ENCODE peak calls at places on chromosome 14, in nine cellular contexts. One of them, this sample, is unnamed.

GRCh38 chr14:24207104-24207543 is 1.6 kb downstream of the TSSK4 start:
- DNase-seq in esophagus muscularis mucosa: no peak
- DNase-seq in suprapubic skin: no peak
- DNase-seq in transverse colon: no peak
- DNase-seq in stomach: no peak
- DNase-seq in sigmoid colon: peak; percentile 10
- DNase-seq in endothelial cell of umbilical vein: no peak
- DNase-seq in prostate gland: no peak
- DNase-seq in GM23338: no peak
- DNase-seq in this sample: no peak

GRCh38 chr14:54301349-54301748 is 95.5 kb upstream of the CDKN3 start:
- DNase-seq in GM23338: no peak
- DNase-seq in sigmoid colon: no peak
- DNase-seq in suprapubic skin: no peak
- DNase-seq in esophagus muscularis mucosa: no peak
- DNase-seq in prostate gland: no peak
- DNase-seq in transverse colon: no peak
- DNase-seq in endothelial cell of umbilical vein: no peak
- DNase-seq in stomach: no peak
- DNase-seq in this sample: no peak

GRCh38 chr14:39841088-39841487 is 408.9 kb upstream of the FBXO33 start:
- DNase-seq in suprapubic skin: no peak
- DNase-seq in transverse colon: no peak
- DNase-seq in endothelial cell of umbilical vein: no peak
- DNase-seq in esophagus muscularis mucosa: no peak
- DNase-seq in sigmoid colon: no peak
- DNase-seq in GM23338: no peak
- DNase-seq in prostate gland: no peak
- DNase-seq in stomach: no peak
- DNase-seq in this sample: no peak

GRCh38 chr14:35878272-35879140 is 52.4 kb downstream of the BRMS1L start:
- DNase-seq in esophagus muscularis mucosa: no peak
- DNase-seq in transverse colon: peak; percentile 37
- DNase-seq in stomach: peak; percentile 34
- DNase-seq in sigmoid colon: no peak
- DNase-seq in prostate gland: no peak
- DNase-seq in suprapubic skin: no peak
- DNase-seq in GM23338: no peak
- DNase-seq in endothelial cell of umbilical vein: peak; percentile 89
- DNase-seq in this sample: no peak

GRCh38 chr14:78637903-78638302 is 467.7 kb downstream of the NRXN3 start:
- DNase-seq in endothelial cell of umbilical vein: no peak
- DNase-seq in prostate gland: no peak
- DNase-seq in GM23338: no peak
- DNase-seq in suprapubic skin: no peak
- DNase-seq in sigmoid colon: no peak
- DNase-seq in stomach: no peak
- DNase-seq in esophagus muscularis mucosa: no peak
- DNase-seq in transverse colon: no peak
- DNase-seq in this sample: no peak

GRCh38 chr14:37320106-37320505 is 122.4 kb downstream of the MIPOL1 start:
- DNase-seq in endothelial cell of umbilical vein: no peak
- DNase-seq in suprapubic skin: no peak
- DNase-seq in sigmoid colon: no peak
- DNase-seq in prostate gland: no peak
- DNase-seq in GM23338: no peak
- DNase-seq in esophagus muscularis mucosa: no peak
- DNase-seq in transverse colon: no peak
- DNase-seq in stomach: no peak
- DNase-seq in this sample: no peak

GRCh38 chr14:57179273-57179672 is 89.4 kb downstream of the EXOC5 start:
- DNase-seq in sigmoid colon: no peak
- DNase-seq in stomach: no peak
- DNase-seq in endothelial cell of umbilical vein: no peak
- DNase-seq in GM23338: no peak
- DNase-seq in esophagus muscularis mucosa: no peak
- DNase-seq in suprapubic skin: no peak
- DNase-seq in prostate gland: no peak
- DNase-seq in transverse colon: no peak
- DNase-seq in this sample: no peak

GRCh38 chr14:101810897-101811620 is 49.5 kb downstream of the PPP2R5C start:
- DNase-seq in transverse colon: no peak
- DNase-seq in suprapubic skin: no peak
- DNase-seq in stomach: no peak
- DNase-seq in endothelial cell of umbilical vein: peak; percentile 32
- DNase-seq in esophagus muscularis mucosa: no peak
- DNase-seq in sigmoid colon: no peak
- DNase-seq in prostate gland: no peak
- DNase-seq in GM23338: no peak
- DNase-seq in this sample: no peak

GRCh38 chr14:100559455-100559854 is 27.8 kb downstream of the BEGAIN start:
- DNase-seq in suprapubic skin: no peak
- DNase-seq in prostate gland: no peak
- DNase-seq in esophagus muscularis mucosa: no peak
- DNase-seq in endothelial cell of umbilical vein: no peak
- DNase-seq in stomach: no peak
- DNase-seq in GM23338: no peak
- DNase-seq in transverse colon: no peak
- DNase-seq in sigmoid colon: no peak
- DNase-seq in this sample: no peak

GRCh38 chr14:100560471-100560870 is 26.7 kb downstream of the BEGAIN start:
- DNase-seq in esophagus muscularis mucosa: no peak
- DNase-seq in stomach: no peak
- DNase-seq in suprapubic skin: no peak
- DNase-seq in prostate gland: no peak
- DNase-seq in transverse colon: no peak
- DNase-seq in endothelial cell of umbilical vein: no peak
- DNase-seq in sigmoid colon: no peak
- DNase-seq in GM23338: no peak
- DNase-seq in this sample: no peak

GRCh38 chr14:100558966-100559365 is 28.3 kb downstream of the BEGAIN start:
- DNase-seq in esophagus muscularis mucosa: no peak
- DNase-seq in GM23338: no peak
- DNase-seq in stomach: no peak
- DNase-seq in prostate gland: no peak
- DNase-seq in suprapubic skin: no peak
- DNase-seq in sigmoid colon: no peak
- DNase-seq in transverse colon: no peak
- DNase-seq in endothelial cell of umbilical vein: no peak
- DNase-seq in this sample: no peak

GRCh38 chr14:100562751-100563150 is 24.5 kb downstream of the BEGAIN start:
- DNase-seq in sigmoid colon: no peak
- DNase-seq in suprapubic skin: no peak
- DNase-seq in endothelial cell of umbilical vein: no peak
- DNase-seq in prostate gland: no peak
- DNase-seq in esophagus muscularis mucosa: no peak
- DNase-seq in stomach: no peak
- DNase-seq in transverse colon: no peak
- DNase-seq in GM23338: no peak
- DNase-seq in this sample: no peak

DNA sequence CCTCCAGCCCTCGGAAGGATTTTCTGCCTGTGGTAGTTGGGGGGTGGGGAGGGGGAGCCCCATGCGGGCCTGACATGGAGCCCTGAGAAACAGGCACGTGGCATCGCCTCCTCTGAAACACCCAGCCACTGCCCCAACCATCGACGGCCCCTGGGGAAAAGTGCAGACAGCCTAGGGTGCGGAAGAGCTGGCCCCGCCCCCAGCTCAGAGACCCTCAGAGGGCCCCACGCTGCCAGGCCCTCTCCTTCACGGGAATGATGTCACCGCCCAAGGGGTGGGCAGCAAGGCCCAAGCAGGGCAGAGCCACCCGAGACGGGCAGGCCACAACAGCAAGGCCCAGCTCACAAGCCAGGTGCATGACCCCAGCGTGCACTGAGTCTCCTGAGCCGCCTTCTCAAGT is 26.2 kb downstream of the BEGAIN start:
- DNase-seq in prostate gland: no peak
- DNase-seq in suprapubic skin: no peak
- DNase-seq in sigmoid colon: no peak
- DNase-seq in GM23338: no peak
- DNase-seq in esophagus muscularis mucosa: no peak
- DNase-seq in endothelial cell of umbilical vein: no peak
- DNase-seq in stomach: no peak
- DNase-seq in transverse colon: no peak
- DNase-seq in this sample: no peak
- TF ChIP-seq CTCF in prostate gland: no peak
- TF ChIP-seq CTCF in suprapubic skin: no peak
- TF ChIP-seq CTCF in sigmoid colon: no peak
- TF ChIP-seq CTCF in GM23338: no peak
- TF ChIP-seq CTCF in esophagus muscularis mucosa: no peak
- TF ChIP-seq CTCF in endothelial cell of umbilical vein: no peak
- TF ChIP-seq CTCF in stomach: no peak
- TF ChIP-seq CTCF in transverse colon: no peak
- TF ChIP-seq CTCF in this sample: no peak

DNA sequence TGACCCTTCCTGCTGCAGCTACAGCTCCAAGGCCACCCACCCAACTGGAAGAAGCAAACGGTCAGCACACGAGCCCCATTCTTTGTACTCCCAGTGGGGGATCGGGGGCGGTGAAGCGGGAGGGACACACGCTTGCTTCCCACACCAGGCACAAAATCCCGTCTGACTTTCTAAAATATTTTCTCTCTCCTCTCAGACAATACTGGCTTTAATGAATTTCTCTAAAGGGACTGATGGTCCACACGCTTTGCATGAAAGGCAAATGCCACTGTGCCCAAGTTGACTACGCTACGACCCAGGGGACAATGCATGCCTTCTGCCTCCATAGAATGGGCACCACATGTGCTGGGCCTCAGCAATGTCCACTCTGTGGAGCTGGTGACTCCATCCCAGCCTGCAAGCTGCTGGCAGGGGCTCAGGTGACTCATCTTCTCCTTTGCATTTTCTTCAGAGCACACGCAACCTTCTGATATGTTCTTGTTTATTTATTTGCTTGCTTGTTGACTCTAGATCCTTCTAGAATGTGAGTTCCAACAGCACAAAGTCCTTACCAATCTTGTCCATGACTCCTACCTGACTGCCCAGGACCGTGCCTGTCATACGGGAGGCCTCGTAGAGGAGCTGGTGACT is 15.6 kb downstream of the SYNE3 start:
- DNase-seq in suprapubic skin: no peak
- DNase-seq in stomach: peak; percentile 51
- DNase-seq in sigmoid colon: no peak
- DNase-seq in transverse colon: no peak
- DNase-seq in endothelial cell of umbilical vein: peak; percentile 73
- DNase-seq in esophagus muscularis mucosa: no peak
- DNase-seq in GM23338: no peak
- DNase-seq in prostate gland: no peak
- DNase-seq in this sample: no peak
- TF ChIP-seq POLR2AphosphoS5 in suprapubic skin: no peak
- TF ChIP-seq POLR2AphosphoS5 in stomach: no peak
- TF ChIP-seq POLR2AphosphoS5 in sigmoid colon: peak; percentile 34
- TF ChIP-seq POLR2AphosphoS5 in transverse colon: peak; percentile 27
- TF ChIP-seq POLR2AphosphoS5 in endothelial cell of umbilical vein: no peak
- TF ChIP-seq POLR2AphosphoS5 in esophagus muscularis mucosa: no peak
- TF ChIP-seq POLR2AphosphoS5 in GM23338: no peak
- TF ChIP-seq POLR2AphosphoS5 in prostate gland: no peak
- TF ChIP-seq POLR2AphosphoS5 in this sample: peak; percentile 47

DNA sequence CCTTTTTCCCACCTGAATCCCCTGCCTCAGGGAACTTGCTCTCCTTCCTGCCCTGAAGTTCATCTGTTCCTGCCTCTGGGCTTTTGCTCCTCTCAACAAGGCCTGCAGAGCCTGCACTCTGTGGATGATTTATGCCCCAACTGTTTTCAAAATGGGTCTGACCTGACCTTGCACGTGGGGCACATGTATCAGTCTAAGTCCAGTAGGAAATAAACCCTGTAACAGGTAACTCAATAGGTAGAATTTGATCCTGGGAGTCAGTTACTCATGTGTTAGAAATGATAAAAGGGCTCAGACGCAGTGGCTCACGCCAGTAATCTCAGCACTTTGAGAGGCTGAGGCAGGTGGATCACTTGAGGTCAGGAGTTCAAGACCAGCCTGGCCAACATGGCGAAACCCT is 8.7 kb downstream of the HHIPL1 start:
- DNase-seq in GM23338: no peak
- DNase-seq in endothelial cell of umbilical vein: no peak
- DNase-seq in transverse colon: no peak
- DNase-seq in sigmoid colon: no peak
- DNase-seq in esophagus muscularis mucosa: no peak
- DNase-seq in stomach: no peak
- DNase-seq in prostate gland: no peak
- DNase-seq in suprapubic skin: no peak
- DNase-seq in this sample: no peak
- H3K36me3 ChIP-seq in GM23338: no peaks in the 10 kb centered on the region
- H3K36me3 ChIP-seq in endothelial cell of umbilical vein: no peaks in the 10 kb centered on the region
- H3K36me3 ChIP-seq in transverse colon: no peaks in the 10 kb centered on the region
- H3K36me3 ChIP-seq in sigmoid colon: no peaks in the 10 kb centered on the region
- H3K36me3 ChIP-seq in esophagus muscularis mucosa: no peaks in the 10 kb centered on the region
- H3K36me3 ChIP-seq in stomach: no peaks in the 10 kb centered on the region
- H3K36me3 ChIP-seq in prostate gland: no peaks in the 10 kb centered on the region
- H3K36me3 ChIP-seq in suprapubic skin: no peaks in the 10 kb centered on the region
- H3K36me3 ChIP-seq in this sample: no peaks in the 10 kb centered on the region

GRCh38 chr14:71400821-71401447 is 493.7 kb downstream of the PCNX1 start:
- DNase-seq in prostate gland: no peak
- DNase-seq in sigmoid colon: no peak
- DNase-seq in transverse colon: no peak
- DNase-seq in esophagus muscularis mucosa: no peak
- DNase-seq in stomach: no peak
- DNase-seq in endothelial cell of umbilical vein: peak; percentile 22
- DNase-seq in suprapubic skin: no peak
- DNase-seq in GM23338: no peak
- DNase-seq in this sample: no peak

GRCh38 chr14:71399057-71399487 is 491.8 kb downstream of the PCNX1 start:
- DNase-seq in stomach: no peak
- DNase-seq in prostate gland: no peak
- DNase-seq in endothelial cell of umbilical vein: no peak
- DNase-seq in GM23338: no peak
- DNase-seq in esophagus muscularis mucosa: no peak
- DNase-seq in sigmoid colon: no peak
- DNase-seq in transverse colon: no peak
- DNase-seq in suprapubic skin: no peak
- DNase-seq in this sample: no peak

GRCh38 chr14:71405676-71406075 is 498.4 kb downstream of the PCNX1 start:
- DNase-seq in stomach: no peak
- DNase-seq in esophagus muscularis mucosa: no peak
- DNase-seq in endothelial cell of umbilical vein: no peak
- DNase-seq in suprapubic skin: no peak
- DNase-seq in GM23338: no peak
- DNase-seq in sigmoid colon: no peak
- DNase-seq in transverse colon: no peak
- DNase-seq in prostate gland: no peak
- DNase-seq in this sample: no peak

GRCh38 chr14:71408362-71409035 is 501.2 kb downstream of the PCNX1 start:
- DNase-seq in GM23338: peak; percentile 45
- DNase-seq in stomach: no peak
- DNase-seq in sigmoid colon: no peak
- DNase-seq in suprapubic skin: no peak
- DNase-seq in endothelial cell of umbilical vein: no peak
- DNase-seq in esophagus muscularis mucosa: no peak
- DNase-seq in transverse colon: no peak
- DNase-seq in prostate gland: no peak
- DNase-seq in this sample: no peak

DNA sequence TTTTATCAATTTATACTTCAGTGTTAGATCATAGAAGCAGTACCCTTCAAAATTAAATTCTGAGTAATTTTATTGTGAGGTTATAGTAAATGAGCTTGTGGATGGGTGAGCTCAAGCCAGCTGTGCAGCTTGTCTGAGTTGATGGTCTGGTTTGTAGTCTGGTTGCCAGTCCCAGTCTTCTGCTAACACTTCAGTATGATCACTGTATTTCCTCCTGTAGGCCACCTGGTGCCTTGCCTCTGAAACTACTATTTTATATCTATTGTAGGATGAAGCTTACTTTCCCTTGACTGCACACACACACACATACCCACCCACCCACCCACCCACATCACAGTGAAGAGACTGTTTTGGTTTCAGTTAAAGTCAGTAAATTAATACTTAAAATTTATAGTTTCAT is 496.4 kb downstream of the PCNX1 start:
- DNase-seq in endothelial cell of umbilical vein: no peak
- DNase-seq in esophagus muscularis mucosa: no peak
- DNase-seq in prostate gland: no peak
- DNase-seq in sigmoid colon: no peak
- DNase-seq in stomach: no peak
- DNase-seq in transverse colon: peak; percentile 14
- DNase-seq in GM23338: peak; percentile 38
- DNase-seq in suprapubic skin: no peak
- DNase-seq in this sample: no peak
- TF ChIP-seq CTCF in endothelial cell of umbilical vein: no peak
- TF ChIP-seq CTCF in esophagus muscularis mucosa: no peak
- TF ChIP-seq CTCF in prostate gland: no peak
- TF ChIP-seq CTCF in sigmoid colon: no peak
- TF ChIP-seq CTCF in stomach: no peak
- TF ChIP-seq CTCF in transverse colon: no peak
- TF ChIP-seq CTCF in GM23338: no peak
- TF ChIP-seq CTCF in suprapubic skin: no peak
- TF ChIP-seq CTCF in this sample: no peak